ENCODE peak calls at places on chromosomes 6 and 20, in eight cellular contexts. X, M, V, H, Z, F, C and L are unnamed samples.

GRCh38 chr6:15776458-15776980 is 113.7 kb upstream of the DTNBP1 start:
- DNase-seq in X (no peak), M (no peak), V (no peak), H (no peak), Z (no peak), F (no peak), C (no peak), L (no peak)

GRCh38 chr6:12929678-12930077 is 213.1 kb downstream of the PHACTR1 start:
- DNase-seq in X (no peak), M (no peak), V (no peak), H (no peak), Z (no peak), F (no peak), C (no peak), L (no peak)

GRCh38 chr6:111564482-111564945 is 41.2 kb downstream of the TRAF3IP2 start:
- DNase-seq in X (peak), M (peak), V (no peak), H (no peak), Z (peak), F (no peak), C (no peak), L (no peak)

GRCh38 chr6:80457044-80457933 is 350.8 kb downstream of the BCKDHB start:
- DNase-seq in X (peak), M (no peak), V (peak), H (no peak), Z (peak), F (no peak), C (peak), L (no peak)

GRCh38 chr20:10218536-10219451 is at the start of gene SNAP25:
- DNase-seq in X (peak), M (peak), V (peak), H (peak), Z (peak), F (no peak), C (no peak), L (no peak)

GRCh38 chr20:11902264-11902663 is 15.4 kb upstream of the BTBD3 start:
- DNase-seq in X (peak), M (no peak), V (no peak), H (no peak), Z (peak), F (no peak), C (no peak), L (no peak)

GRCh38 chr6:7390218-7390878 is 740 bp downstream of the RIOK1 start:
- DNase-seq in X (peak), M (no peak), V (peak), H (no peak), Z (no peak), F (no peak), C (no peak), L (peak)

GRCh38 chr6:151409260-151409659 is 17.9 kb upstream of the ZBTB2 start:
- DNase-seq in X (no peak), M (no peak), V (no peak), H (no peak), Z (no peak), F (no peak), C (no peak), L (no peak)

GRCh38 chr6:35209081-35209480 is 4.7 kb upstream of the SCUBE3 start:
- DNase-seq in X (no peak), M (no peak), V (no peak), H (no peak), Z (no peak), F (no peak), C (no peak), L (no peak)

GRCh38 chr6:30493643-30494250 is 4.4 kb downstream of the HLA-E start:
- DNase-seq in X (no peak), M (peak), V (peak), H (no peak), Z (no peak), F (no peak), C (no peak), L (peak)

GRCh38 chr20:40652426-40652825 is 36.6 kb downstream of the MAFB start:
- DNase-seq in X (peak), M (no peak), V (no peak), H (no peak), Z (peak), F (no peak), C (no peak), L (no peak)

GRCh38 chr20:37564388-37565133 is 36.9 kb upstream of the BLCAP start:
- DNase-seq in X (no peak), M (peak), V (peak), H (peak), Z (no peak), F (peak), C (peak), L (peak)

GRCh38 chr6:107561325-107561724 is 71.4 kb downstream of the SOBP start:
- DNase-seq in X (no peak), M (no peak), V (no peak), H (no peak), Z (no peak), F (no peak), C (no peak), L (no peak)

GRCh38 chr6:154613137-154613676 is 102.7 kb upstream of the CNKSR3 start:
- DNase-seq in X (peak), M (no peak), V (no peak), H (no peak), Z (peak), F (no peak), C (no peak), L (no peak)

GRCh38 chr6:65649392-65649791 is 57.6 kb downstream of the EYS start:
- DNase-seq in X (no peak), M (no peak), V (no peak), H (no peak), Z (no peak), F (no peak), C (no peak), L (no peak)

GRCh38 chr6:156775717-156776116 is 1.5 kb upstream of the ARID1B start:
- DNase-seq in X (no peak), M (no peak), V (no peak), H (no peak), Z (no peak), F (no peak), C (no peak), L (no peak)

GRCh38 chr20:37142708-37143107 is 36.4 kb upstream of the RPN2 start:
- DNase-seq in X (peak), M (no peak), V (no peak), H (no peak), Z (peak), F (no peak), C (no peak), L (no peak)

GRCh38 chr20:63118786-63119450 is 97.0 kb downstream of the YTHDF1 start:
- DNase-seq in X (no peak), M (no peak), V (no peak), H (no peak), Z (no peak), F (no peak), C (no peak), L (no peak)

GRCh38 chr6:141548969-141549368 is 583.8 kb upstream of the GJE1 start:
- DNase-seq in X (peak), M (no peak), V (no peak), H (no peak), Z (peak), F (peak), C (no peak), L (no peak)

GRCh38 chr6:166485651-166486535 is 100.6 kb downstream of the RAMACL start:
- DNase-seq in X (no peak), M (no peak), V (peak), H (no peak), Z (no peak), F (no peak), C (no peak), L (peak)

GRCh38 chr20:54103067-54103761 is 32.8 kb upstream of the BCAS1 start:
- DNase-seq in X (no peak), M (peak), V (peak), H (peak), Z (peak), F (peak), C (peak), L (peak)

GRCh38 chr20:10609276-10609675 is 64.5 kb downstream of the JAG1 start:
- DNase-seq in X (peak), M (no peak), V (no peak), H (no peak), Z (peak), F (no peak), C (peak), L (no peak)

GRCh38 chr6:28607990-28608389 is 82.3 kb downstream of the GPX5 start:
- DNase-seq in X (no peak), M (no peak), V (no peak), H (no peak), Z (no peak), F (no peak), C (no peak), L (no peak)

GRCh38 chr6:55882731-55883595 is 7.6 kb upstream of the BMP5 start:
- DNase-seq in X (peak), M (no peak), V (peak), H (no peak), Z (peak), F (no peak), C (no peak), L (no peak)

GRCh38 chr20:53142225-53142624 is 170.1 kb downstream of the TSHZ2 start:
- DNase-seq in X (no peak), M (no peak), V (no peak), H (no peak), Z (no peak), F (peak), C (no peak), L (no peak)

GRCh38 chr20:48807586-48808381 is 20.0 kb downstream of the PREX1 start:
- DNase-seq in X (no peak), M (no peak), V (no peak), H (no peak), Z (peak), F (no peak), C (no peak), L (no peak)

GRCh38 chr6:21999012-21999528 is 297.8 kb downstream of the PRL start:
- DNase-seq in X (peak), M (no peak), V (peak), H (no peak), Z (peak), F (no peak), C (no peak), L (no peak)

GRCh38 chr6:20001286-20001685 is 164.1 kb downstream of the ID4 start:
- DNase-seq in X (no peak), M (no peak), V (no peak), H (no peak), Z (no peak), F (no peak), C (no peak), L (no peak)

GRCh38 chr6:159075506-159076100 is 30.8 kb upstream of the TAGAP start:
- DNase-seq in X (no peak), M (peak), V (no peak), H (no peak), Z (no peak), F (no peak), C (peak), L (no peak)

GRCh38 chr6:2396856-2397640 is 151.6 kb upstream of the GMDS start:
- DNase-seq in X (peak), M (no peak), V (no peak), H (no peak), Z (peak), F (no peak), C (no peak), L (no peak)

GRCh38 chr6:36752886-36753506 is 55.4 kb downstream of the RAB44 start:
- DNase-seq in X (no peak), M (no peak), V (no peak), H (no peak), Z (no peak), F (no peak), C (peak), L (peak)

DNA sequence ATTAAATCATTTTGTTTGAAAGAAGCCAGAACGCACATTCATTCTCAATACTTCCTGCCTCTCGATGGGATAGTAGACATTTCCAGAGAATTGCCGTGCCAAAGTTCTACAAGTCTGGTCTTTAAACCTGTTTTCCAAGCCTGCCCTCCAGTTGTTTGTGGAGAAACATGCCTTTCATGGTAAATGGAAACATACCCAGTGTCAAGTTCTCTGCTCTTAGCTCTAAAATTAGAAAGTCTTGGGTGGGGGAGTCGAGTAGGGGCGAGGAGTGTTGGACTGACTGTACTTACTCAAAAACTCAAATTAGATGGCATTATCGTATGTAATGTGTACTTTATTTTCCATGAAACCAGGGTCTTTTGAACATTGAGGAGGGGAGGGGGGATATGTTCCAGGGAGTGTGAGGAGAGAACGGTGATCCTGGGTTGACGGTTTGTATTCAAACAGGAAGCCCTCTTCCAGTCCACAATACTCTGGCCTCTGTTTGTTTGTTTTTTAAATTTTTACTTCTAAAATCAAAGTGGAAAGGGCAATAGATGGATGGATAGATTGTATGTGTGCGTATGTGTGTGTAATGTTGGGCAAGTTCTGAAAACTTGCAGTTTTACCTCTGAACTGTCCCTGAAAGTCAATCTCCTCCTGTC is 106.8 kb upstream of the ARMC2 start:
- DNase-seq in X (no peak), M (peak), V (no peak), H (no peak), Z (no peak), F (peak), C (no peak), L (no peak)
- H3K9ac ChIP-seq in X (no peak), M (no peak), V (no peak), H (no peak), Z (no peak), F (no peak), C (no peak), L (no peak)

DNA sequence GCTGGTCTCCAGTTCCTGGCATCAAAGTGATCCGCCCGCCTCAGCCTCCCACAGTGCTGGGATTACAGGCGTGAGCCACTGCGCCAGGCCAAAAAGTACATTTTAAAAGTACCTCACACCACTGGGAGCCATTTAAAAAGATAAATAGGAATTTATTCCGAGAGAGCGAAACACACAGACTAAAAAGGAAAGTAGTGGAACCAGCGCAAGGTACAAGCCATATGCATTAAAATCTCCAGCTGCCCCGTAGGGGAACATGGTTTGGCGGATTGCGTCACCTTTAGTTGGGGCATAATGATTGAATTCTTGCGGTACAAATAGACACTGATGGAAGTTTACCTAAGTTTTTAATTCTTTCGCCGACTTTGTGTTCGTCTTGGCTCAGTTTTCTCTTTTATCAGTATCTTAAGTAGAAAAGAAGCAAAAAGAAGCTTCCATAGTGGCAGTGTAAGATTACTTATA is 1.3 kb downstream of the RAD21L1 start:
- DNase-seq in X (no peak), M (no peak), V (no peak), H (no peak), Z (no peak), F (no peak), C (no peak), L (no peak)
- H3K9ac ChIP-seq in X (no peak), M (no peak), V (no peak), H (no peak), Z (no peak), F (no peak), C (no peak), L (no peak)

DNA sequence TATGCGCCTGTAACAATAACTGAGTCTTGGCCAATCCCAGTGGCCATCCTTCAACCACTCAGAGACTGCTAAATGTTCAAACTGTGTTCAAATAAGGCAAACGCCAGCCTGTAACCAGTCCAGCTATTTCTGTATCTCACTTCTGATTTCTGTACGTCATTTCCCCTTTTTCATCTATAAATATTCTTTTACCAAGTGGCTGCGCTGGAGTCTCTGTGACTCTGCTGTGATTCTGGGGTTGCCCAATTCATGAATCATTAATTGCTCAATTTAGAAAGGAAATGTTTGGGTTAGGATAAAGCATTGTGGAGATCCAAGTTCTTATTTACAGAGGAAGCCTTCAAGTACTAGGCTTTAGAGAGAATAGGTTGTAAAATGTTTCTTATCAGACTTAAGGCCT is 89.8 kb upstream of the UST start:
- DNase-seq in X (peak), M (no peak), V (no peak), H (no peak), Z (peak), F (no peak), C (no peak), L (no peak)
- H3K9ac ChIP-seq in X (no peak), M (no peak), V (no peak), H (no peak), Z (no peak), F (no peak), C (no peak), L (no peak)

DNA sequence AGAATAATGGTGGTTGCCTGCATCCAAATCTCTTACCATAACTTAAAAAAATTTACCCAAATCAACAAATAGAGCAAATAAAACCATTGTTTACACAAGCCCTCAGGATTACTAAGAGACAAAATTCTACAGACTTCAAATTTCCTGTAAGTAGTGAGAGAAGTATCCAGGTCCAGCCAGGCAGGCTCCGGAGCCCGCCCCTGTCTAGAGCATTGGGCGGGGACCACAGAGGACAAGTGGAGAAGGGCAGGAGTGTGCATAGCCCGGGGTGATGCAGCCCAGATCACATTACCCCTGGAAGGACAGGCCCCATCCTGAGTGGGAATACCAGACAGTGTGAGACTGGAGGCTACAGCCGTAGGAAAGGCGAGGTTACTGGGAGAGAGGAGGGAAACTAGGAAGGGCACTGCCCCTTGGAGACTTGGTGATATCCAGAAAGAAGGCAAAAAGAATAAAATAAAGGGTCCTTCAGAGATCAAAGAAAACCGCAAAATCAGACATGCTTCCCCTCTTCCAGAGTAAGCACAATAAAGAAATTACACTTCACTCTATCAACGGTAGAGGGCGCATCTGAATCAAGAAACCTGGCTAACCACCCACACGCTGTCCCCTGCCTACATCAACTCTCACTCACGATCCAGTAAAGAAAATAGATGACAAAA is 26.6 kb downstream of the RIN2 start:
- DNase-seq in X (peak), M (peak), V (peak), H (peak), Z (peak), F (peak), C (peak), L (peak)
- H3K9ac ChIP-seq in X (peak), M (no peak), V (no peak), H (no peak), Z (peak), F (no peak), C (peak), L (peak)

GRCh38 chr20:25042531-25043498 is 15.1 kb downstream of the ACSS1 start:
- DNase-seq in X (no peak), M (peak), V (no peak), H (no peak), Z (no peak), F (no peak), C (peak), L (peak)
- H3K9ac ChIP-seq in X (no peak), M (no peak), V (no peak), H (peak), Z (no peak), F (no peak), C (peak), L (peak)